ENCODE peak calls at places on chromosomes 7 and 10, in eight cellular contexts. R, D, Z, K, U, E, J and H are unnamed samples.

GRCh38 chr10:86961481-86962091 is 3.2 kb downstream of the SNCG start:
- DNase-seq in R (no peak), D (peak), Z (no peak), K (no peak), U (peak), E (no peak), J (no peak), H (peak)

GRCh38 chr10:59465089-59465488 is 102.7 kb upstream of the FAM13C start:
- DNase-seq in R (no peak), D (no peak), Z (peak), K (no peak), U (no peak), E (no peak), J (no peak), H (no peak)

GRCh38 chr10:27742926-27743735 is 2.5 kb downstream of the MKX start:
- DNase-seq in R (no peak), D (no peak), Z (no peak), K (peak), U (peak), E (no peak), J (no peak), H (peak)

GRCh38 chr10:108412323-108412722 is 1247.8 kb upstream of the SORCS1 start:
- DNase-seq in R (no peak), D (no peak), Z (no peak), K (no peak), U (no peak), E (no peak), J (no peak), H (no peak)

GRCh38 chr10:69465457-69466157 is 14.3 kb downstream of the TSPAN15 start:
- DNase-seq in R (no peak), D (no peak), Z (no peak), K (no peak), U (no peak), E (no peak), J (no peak), H (no peak)

GRCh38 chr7:91962419-91962818 is 21.8 kb downstream of the AKAP9 start:
- DNase-seq in R (no peak), D (no peak), Z (no peak), K (no peak), U (no peak), E (no peak), J (no peak), H (no peak)

GRCh38 chr10:42875792-42876191 is 93.2 kb downstream of the BMS1 start:
- DNase-seq in R (no peak), D (no peak), Z (no peak), K (no peak), U (no peak), E (no peak), J (no peak), H (no peak)

GRCh38 chr7:122433765-122434164 is 129.2 kb upstream of the FEZF1 start:
- DNase-seq in R (no peak), D (no peak), Z (no peak), K (no peak), U (no peak), E (no peak), J (no peak), H (no peak)

GRCh38 chr7:162583-163297 is 29.6 kb upstream of the FAM20C start:
- DNase-seq in R (no peak), D (peak), Z (no peak), K (peak), U (no peak), E (no peak), J (no peak), H (no peak)

GRCh38 chr10:80108576-80109239 is 23.8 kb upstream of the PLAC9 start:
- DNase-seq in R (no peak), D (no peak), Z (no peak), K (no peak), U (no peak), E (no peak), J (no peak), H (no peak)

GRCh38 chr7:130009848-130010688 is 41.1 kb downstream of the ZC3HC1 start:
- DNase-seq in R (no peak), D (no peak), Z (peak), K (no peak), U (peak), E (no peak), J (no peak), H (no peak)

GRCh38 chr7:756928-757560 is 30.0 kb upstream of the PRKAR1B start:
- DNase-seq in R (no peak), D (peak), Z (no peak), K (peak), U (peak), E (no peak), J (no peak), H (no peak)

GRCh38 chr7:27210441-27211083 is 10.7 kb upstream of the HOXA13 start:
- DNase-seq in R (peak), D (no peak), Z (no peak), K (no peak), U (peak), E (no peak), J (no peak), H (peak)

GRCh38 chr10:132362151-132362611 is 30.2 kb downstream of the LRRC27 start:
- DNase-seq in R (no peak), D (no peak), Z (no peak), K (no peak), U (peak), E (no peak), J (no peak), H (no peak)

GRCh38 chr10:124301736-124302135 is 117.0 kb downstream of the OAT start:
- DNase-seq in R (no peak), D (no peak), Z (no peak), K (no peak), U (peak), E (no peak), J (no peak), H (no peak)

GRCh38 chr10:132908621-132909295 is 33.6 kb downstream of the CFAP46 start:
- DNase-seq in R (no peak), D (peak), Z (no peak), K (no peak), U (peak), E (no peak), J (no peak), H (peak)

GRCh38 chr10:103841519-103841918 is 13.9 kb downstream of the SH3PXD2A start:
- DNase-seq in R (no peak), D (no peak), Z (no peak), K (no peak), U (no peak), E (no peak), J (no peak), H (no peak)
- H3K27ac ChIP-seq in R (no peak), D (no peak), Z (no peak), K (no peak), U (no peak), E (no peak), J (no peak), H (no peak)

GRCh38 chr10:3747984-3748383 is 37.0 kb downstream of the KLF6 start:
- DNase-seq in R (no peak), D (no peak), Z (no peak), K (no peak), U (no peak), E (no peak), J (no peak), H (no peak)
- H3K27ac ChIP-seq in R (no peak), D (no peak), Z (no peak), K (peak), U (peak), E (no peak), J (no peak), H (peak)

GRCh38 chr10:19638173-19638872 is 177.9 kb upstream of the PLXDC2 start:
- DNase-seq in R (no peak), D (no peak), Z (peak), K (no peak), U (no peak), E (no peak), J (no peak), H (no peak)
- H3K27ac ChIP-seq in R (no peak), D (no peak), Z (peak), K (peak), U (peak), E (no peak), J (no peak), H (peak)

DNA sequence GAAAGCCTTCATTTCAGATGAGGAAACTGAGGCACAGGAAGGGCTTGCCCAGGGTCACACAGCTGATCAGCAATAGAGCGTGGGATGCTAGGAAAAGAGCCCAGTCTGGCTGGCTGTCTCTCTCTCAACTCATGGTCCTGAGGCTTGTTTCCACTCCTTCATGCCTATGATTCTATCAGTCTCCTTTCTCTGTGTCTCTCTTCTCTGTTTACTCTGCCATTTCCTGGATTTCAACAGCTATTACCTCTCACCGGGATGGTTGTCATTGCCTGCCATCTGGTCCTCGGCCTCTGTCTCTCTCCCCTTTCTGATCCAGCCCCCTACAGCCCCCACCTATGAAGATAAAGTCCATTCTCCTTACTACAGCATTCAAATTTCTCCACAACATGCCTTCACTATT is 93.3 kb upstream of the AGBL3 start:
- DNase-seq in R (no peak), D (no peak), Z (no peak), K (no peak), U (no peak), E (no peak), J (no peak), H (no peak)
- H3K27ac ChIP-seq in R (no peak), D (no peak), Z (no peak), K (peak), U (peak), E (no peak), J (no peak), H (peak)